ENCODE peak calls at places on chromosome 15, in four cellular contexts. G is left ventricle myocardium inferior, Z is sigmoid colon, A is upper lobe of right lung. M is an unnamed sample.

GRCh38 chr15:75532413-75533250 is 46.5 kb downstream of the PTPN9 start:
- DNase-seq in G (peak), Z (peak), A (no peak), M (peak)

GRCh38 chr15:28114721-28115622 is 15.9 kb upstream of the OCA2 start:
- DNase-seq in G (no peak), Z (peak), A (peak), M (no peak)

GRCh38 chr15:95363636-95364035 is 966.9 kb upstream of the NR2F2 start:
- DNase-seq in G (no peak), Z (no peak), A (no peak), M (no peak)

GRCh38 chr15:72857331-72858065 is 73.9 kb upstream of the ADPGK start:
- DNase-seq in G (no peak), Z (no peak), A (no peak), M (no peak)

GRCh38 chr15:70494861-70495571 is 268.3 kb downstream of the UACA start:
- DNase-seq in G (no peak), Z (no peak), A (no peak), M (peak)

GRCh38 chr15:51499379-51499976 is 123.1 kb downstream of the DMXL2 start:
- DNase-seq in G (no peak), Z (no peak), A (no peak), M (no peak)

GRCh38 chr15:39592500-39592899 is 11.6 kb downstream of the THBS1 start:
- DNase-seq in G (no peak), Z (no peak), A (no peak), M (no peak)

GRCh38 chr15:74308643-74308945 is 58.9 kb downstream of the CYP11A1 start:
- DNase-seq in G (no peak), Z (no peak), A (no peak), M (no peak)

GRCh38 chr15:53110999-53111398 is 320.9 kb upstream of the ONECUT1 start:
- DNase-seq in G (no peak), Z (no peak), A (no peak), M (no peak)

GRCh38 chr15:61946778-61947177 is 113.5 kb downstream of the VPS13C start:
- DNase-seq in G (no peak), Z (no peak), A (no peak), M (no peak)

GRCh38 chr15:49135342-49135857 is 20.0 kb downstream of the COPS2 start:
- DNase-seq in G (no peak), Z (no peak), A (no peak), M (no peak)

GRCh38 chr15:64989331-64990167 is at the start of gene SPG21:
- DNase-seq in G (peak), Z (peak), A (peak), M (peak)

GRCh38 chr15:64163662-64164362 is 990 bp upstream of the PPIB start:
- DNase-seq in G (no peak), Z (no peak), A (no peak), M (no peak)

GRCh38 chr15:71110800-71111565 is 4.3 kb upstream of the THSD4 start:
- DNase-seq in G (no peak), Z (no peak), A (no peak), M (no peak)

GRCh38 chr15:55819397-55820034 is 76.6 kb upstream of the PRTG start:
- DNase-seq in G (no peak), Z (no peak), A (no peak), M (no peak)

GRCh38 chr15:48402778-48403177 is 71.5 kb downstream of the DUT start:
- DNase-seq in G (no peak), Z (no peak), A (no peak), M (no peak)

GRCh38 chr15:58378241-58379085 is 53.3 kb upstream of the LIPC start:
- DNase-seq in G (no peak), Z (no peak), A (no peak), M (no peak)

GRCh38 chr15:81011593-81011992 is 10.9 kb downstream of the TLNRD1 start:
- DNase-seq in G (no peak), Z (no peak), A (no peak), M (no peak)

GRCh38 chr15:91816942-91817341 is 36.6 kb upstream of the SLCO3A1 start:
- DNase-seq in G (no peak), Z (no peak), A (no peak), M (no peak)

GRCh38 chr15:97461212-97461611 is 499.3 kb upstream of the ARRDC4 start:
- DNase-seq in G (no peak), Z (no peak), A (no peak), M (no peak)

GRCh38 chr15:29568840-29569532 is 253.3 kb downstream of the TJP1 start:
- DNase-seq in G (no peak), Z (no peak), A (no peak), M (peak)

GRCh38 chr15:57213783-57214366 is 162.4 kb upstream of the CGNL1 start:
- DNase-seq in G (no peak), Z (no peak), A (no peak), M (no peak)

GRCh38 chr15:22253676-22254408 is 173.5 kb downstream of the OR4M2 start:
- DNase-seq in G (no peak), Z (no peak), A (no peak), M (no peak)

GRCh38 chr15:93109370-93110105 is 20.5 kb upstream of the RGMA start:
- DNase-seq in G (no peak), Z (no peak), A (no peak), M (no peak)
- H3K27ac ChIP-seq in G (no peak), Z (no peak), A (no peak), M (no peak)

GRCh38 chr15:78873796-78874761 is 1.4 kb downstream of the MORF4L1 start:
- DNase-seq in G (no peak), Z (no peak), A (no peak), M (no peak)
- TF ChIP-seq CTCF in G (no peak), Z (no peak), A (no peak), M (no peak)

DNA sequence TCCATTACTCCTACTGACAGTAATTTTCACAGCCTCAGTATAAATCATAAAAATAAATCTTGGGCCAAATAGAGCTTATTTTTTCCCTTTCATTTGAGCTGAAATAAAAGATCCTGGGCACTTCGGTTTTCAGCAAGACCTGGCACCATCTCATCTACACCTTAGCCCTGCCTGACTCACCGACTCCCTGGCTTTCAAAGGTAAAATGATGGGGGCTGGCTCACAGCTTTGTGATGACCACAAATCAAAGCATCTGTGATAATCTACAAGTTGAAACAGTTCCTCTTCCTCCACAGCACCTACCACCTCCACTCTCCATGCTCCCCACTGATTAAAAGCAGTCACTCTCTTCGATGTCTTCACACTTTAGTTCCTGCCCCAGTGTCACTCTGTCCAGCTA is 27.6 kb downstream of the DET1 start:
- DNase-seq in G (no peak), Z (no peak), A (no peak), M (no peak)
- H3K27ac ChIP-seq in G (no peak), Z (no peak), A (no peak), M (no peak)

DNA sequence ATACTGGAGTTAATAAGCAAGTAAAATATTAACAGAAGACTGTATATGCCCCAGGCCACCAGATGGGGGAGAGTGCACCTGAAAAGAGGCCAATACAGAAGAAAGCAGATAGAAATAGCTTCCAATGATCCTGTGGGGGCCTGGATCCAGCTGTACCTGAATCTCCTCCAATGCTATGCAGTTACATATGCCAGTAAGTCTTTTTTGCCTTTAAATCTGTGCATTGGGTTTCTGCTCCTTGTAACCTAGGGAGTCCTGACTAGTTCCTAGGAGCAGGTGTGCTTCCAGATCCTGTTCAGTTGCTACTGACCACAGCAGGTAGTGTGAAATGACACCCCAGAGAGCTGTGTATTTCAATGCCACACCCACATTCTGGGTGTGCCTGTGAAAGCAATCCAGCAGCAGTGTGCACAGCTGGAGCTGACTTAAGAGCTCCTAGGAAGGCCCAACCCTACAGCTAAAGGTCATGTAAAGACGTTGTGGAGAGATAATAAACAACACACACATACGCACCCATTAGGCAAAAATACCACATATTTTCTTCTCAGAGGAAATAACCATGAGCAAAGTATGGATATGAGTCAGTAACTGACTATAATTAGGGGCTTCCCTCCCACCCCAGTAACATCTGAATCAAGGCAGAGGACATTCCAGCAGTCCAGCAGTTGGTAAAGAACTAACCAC is 62.2 kb upstream of the AKAP13 start:
- DNase-seq in G (no peak), Z (no peak), A (no peak), M (no peak)
- TF ChIP-seq CTCF in G (no peak), Z (no peak), A (no peak), M (peak)

DNA sequence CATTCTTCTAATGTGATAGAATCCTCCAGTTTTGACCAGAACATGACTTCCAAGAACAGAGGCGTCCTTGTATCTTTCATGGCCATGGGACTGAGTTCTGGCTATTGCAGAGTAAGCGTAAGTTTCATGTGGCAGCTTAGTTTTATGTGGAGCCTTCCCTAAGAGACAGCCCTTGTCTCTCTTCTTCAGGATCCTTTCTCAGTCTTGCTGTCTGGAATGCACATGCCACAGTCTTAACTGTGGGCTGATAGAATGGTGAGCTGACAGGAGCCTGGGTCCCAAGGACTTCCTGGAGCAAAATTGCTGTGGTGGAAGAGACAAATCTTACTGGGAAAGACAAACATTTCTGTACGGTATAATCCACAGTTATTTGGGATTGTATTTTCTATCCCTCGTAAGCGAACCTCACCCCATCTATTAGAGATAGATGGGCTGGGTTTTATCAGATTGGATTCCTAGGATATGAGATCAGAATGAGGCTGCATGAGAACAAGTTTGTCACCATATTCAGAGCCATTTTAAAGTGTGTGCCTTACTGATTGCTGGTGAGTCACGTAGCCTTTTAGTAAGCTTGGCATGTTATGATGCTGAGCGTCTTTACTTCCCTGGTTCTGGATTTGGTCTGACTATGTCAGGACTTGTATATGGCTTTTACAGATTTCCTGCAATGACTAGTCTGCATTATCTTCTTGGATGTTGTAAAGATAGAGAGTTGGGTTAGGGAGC is 32.8 kb downstream of the CDIN1 start:
- DNase-seq in G (no peak), Z (no peak), A (no peak), M (no peak)
- H3K27ac ChIP-seq in G (peak), Z (no peak), A (no peak), M (no peak)

GRCh38 chr15:98568382-98569017 is 79.8 kb upstream of the IGF1R start:
- DNase-seq in G (no peak), Z (no peak), A (no peak), M (no peak)
- TF ChIP-seq CTCF in G (peak), Z (peak), A (peak), M (no peak)

DNA sequence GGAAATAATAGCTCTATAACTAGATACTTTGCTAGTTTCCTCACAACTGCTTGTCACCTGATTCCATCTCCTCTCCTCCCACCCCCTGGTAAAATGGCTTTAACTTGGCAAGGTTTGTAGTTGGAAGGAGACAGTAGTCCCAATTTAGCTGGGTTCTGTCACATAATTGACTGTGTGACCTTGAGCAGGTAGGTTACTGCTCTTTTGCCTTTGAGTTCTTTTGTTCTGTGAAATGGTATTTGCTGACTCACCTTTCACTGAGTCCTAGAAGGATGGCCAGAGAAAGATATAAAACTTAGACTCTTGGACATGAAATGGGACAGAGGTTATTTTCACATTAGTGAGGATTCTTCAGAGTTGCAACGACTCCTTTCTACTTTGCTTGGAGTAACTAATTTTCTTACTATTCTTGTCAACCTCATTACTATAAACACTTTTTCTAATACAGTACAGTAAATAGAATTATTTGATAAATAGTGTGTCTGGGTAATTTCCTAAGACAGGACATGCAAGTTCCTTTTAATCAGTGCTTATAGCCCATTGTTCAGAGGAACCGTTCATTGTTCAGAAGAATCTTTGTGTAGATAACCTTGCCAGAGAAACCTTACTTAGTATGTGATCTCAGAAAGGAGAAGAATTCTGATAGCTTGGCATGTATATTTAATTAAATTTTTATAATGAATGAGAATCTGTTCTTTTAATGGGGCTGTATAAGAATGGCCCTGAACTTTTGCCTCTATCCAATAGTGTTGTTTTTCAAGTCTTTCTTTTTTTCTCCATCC is 14.3 kb downstream of the AKAP13 start:
- DNase-seq in G (no peak), Z (no peak), A (no peak), M (no peak)
- H3K27ac ChIP-seq in G (peak), Z (peak), A (peak), M (no peak)

GRCh38 chr15:79432345-79433311 is 492 bp downstream of the MINAR1 start:
- DNase-seq in G (no peak), Z (no peak), A (no peak), M (no peak)

GRCh38 chr15:79434361-79434760 is 2.2 kb downstream of the MINAR1 start:
- DNase-seq in G (no peak), Z (no peak), A (no peak), M (no peak)

GRCh38 chr15:79431636-79432344 is at the start of gene MINAR1:
- DNase-seq in G (no peak), Z (no peak), A (no peak), M (peak)

GRCh38 chr15:79430901-79431635 is 1.1 kb upstream of the MINAR1 start:
- DNase-seq in G (no peak), Z (no peak), A (no peak), M (no peak)

GRCh38 chr15:79433610-79434009 is 1.5 kb downstream of the MINAR1 start:
- DNase-seq in G (no peak), Z (no peak), A (no peak), M (no peak)
- TF ChIP-seq CTCF in G (no peak), Z (no peak), A (no peak), M (no peak)

M was measured in WERI-Rb-1.